ENCODE peak calls at places on chromosomes 12 and 14, in eight cellular contexts. K, Q, B, Y, P, J, W and U are unnamed samples.
A peak's percentile ranks its signal among the peaks of the same experiment; 100 is the strongest.

GRCh38 chr12:19402743-19403400 is 36.4 kb upstream of the AEBP2 start:
- DNase-seq in J (peak; percentile 78), B (peak; percentile 29), Q (no peak), Y (no peak), W (peak; percentile 28), P (no peak), K (no peak), U (no peak)

GRCh38 chr14:59464651-59465569 is at the start of gene GPR135:
- DNase-seq in Y (no peak), Q (peak; percentile 86), B (no peak), J (peak; percentile 24), K (peak; percentile 79), P (peak; percentile 88), W (peak; percentile 67), U (peak; percentile 40)

GRCh38 chr12:19220861-19221466 is 91.4 kb downstream of the PLEKHA5 start:
- DNase-seq in B (no peak), Q (no peak), P (no peak), J (no peak), Y (no peak), W (no peak), K (no peak), U (no peak)

GRCh38 chr12:117818400-117818799 is 150.4 kb downstream of the KSR2 start:
- DNase-seq in B (no peak), Y (no peak), Q (no peak), W (no peak), J (no peak), K (no peak), P (no peak), U (no peak)

GRCh38 chr12:89893972-89894706 is 185.5 kb upstream of the ATP2B1 start:
- DNase-seq in K (no peak), P (no peak), Y (no peak), B (peak; percentile 46), J (no peak), W (no peak), Q (no peak), U (no peak)

GRCh38 chr14:60722836-60723217 is 1.3 kb downstream of the SIX4 start:
- DNase-seq in K (no peak), B (peak; percentile 7), J (no peak), Y (no peak), Q (no peak), P (no peak), W (no peak), U (no peak)

GRCh38 chr12:52390739-52391617 is 5.5 kb upstream of the KRT84 start:
- DNase-seq in B (peak; percentile 58), K (no peak), P (peak; percentile 56), J (peak; percentile 10), Q (peak; percentile 44), Y (no peak), W (no peak), U (no peak)

GRCh38 chr14:69673578-69674305 is 62.3 kb downstream of the SUSD6 start:
- DNase-seq in W (no peak), B (no peak), P (no peak), J (no peak), Q (no peak), Y (no peak), K (no peak), U (no peak)

GRCh38 chr12:130075497-130076076 is 86.7 kb upstream of the FZD10 start:
- DNase-seq in Y (no peak), W (no peak), P (no peak), Q (no peak), J (no peak), K (no peak), B (no peak), U (no peak)

GRCh38 chr12:25970082-25970481 is 11.6 kb downstream of the RASSF8 start:
- DNase-seq in W (no peak), K (no peak), B (no peak), Y (no peak), Q (no peak), P (no peak), J (no peak), U (no peak)

GRCh38 chr14:89621009-89621421 is 204.0 kb upstream of the FOXN3 start:
- DNase-seq in W (no peak), P (no peak), K (no peak), Q (no peak), B (no peak), Y (no peak), J (no peak), U (no peak)

GRCh38 chr12:19191089-19191488 is 61.6 kb downstream of the PLEKHA5 start:
- DNase-seq in J (no peak), Q (no peak), W (no peak), P (no peak), Y (no peak), B (no peak), K (no peak), U (no peak)

GRCh38 chr12:41684997-41685396 is 459.7 kb downstream of the GXYLT1 start:
- DNase-seq in Y (no peak), K (no peak), Q (no peak), J (no peak), W (no peak), P (no peak), B (peak; percentile 20), U (peak; percentile 10)

GRCh38 chr12:24679135-24679534 is 269.8 kb downstream of the BCAT1 start:
- DNase-seq in P (no peak), B (no peak), Q (no peak), W (no peak), K (no peak), J (peak; percentile 16), Y (no peak), U (no peak)

GRCh38 chr12:104578453-104578852 is 121.7 kb downstream of the CHST11 start:
- DNase-seq in J (no peak), P (no peak), B (peak; percentile 63), Y (no peak), K (no peak), Q (no peak), W (no peak), U (no peak)

DNA sequence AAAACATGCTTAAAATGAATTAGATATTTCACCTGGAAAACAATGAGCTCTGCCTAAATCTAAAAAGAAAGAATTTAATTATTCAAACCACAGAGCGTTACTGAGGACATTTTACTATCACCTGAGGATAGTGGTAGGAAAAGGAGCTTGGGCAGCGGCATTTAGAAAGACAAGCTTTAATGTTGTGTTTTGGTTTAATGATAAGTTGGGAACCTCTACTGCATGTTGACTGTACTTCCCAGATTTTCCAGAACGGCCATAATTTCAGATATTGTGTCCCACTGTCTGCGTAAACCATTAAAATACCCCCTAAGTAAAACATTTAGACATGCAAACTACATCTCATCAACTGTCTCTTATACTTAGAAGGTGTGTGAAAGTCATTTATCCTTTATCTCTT is 55.4 kb downstream of the CPM start:
- DNase-seq in P (no peak), K (no peak), Y (no peak), W (no peak), Q (no peak), B (no peak), J (no peak), U (no peak)
- TF ChIP-seq EP300 in P (no peak), K (no peak), Y (no peak), W (no peak), Q (no peak), B (no peak), J (no peak), U (no peak)

GRCh38 chr12:107912421-107913004 is 138.0 kb downstream of the ASCL4 start:
- DNase-seq in P (peak; percentile 65), Y (no peak), W (peak; percentile 40), B (peak; percentile 73), Q (peak; percentile 69), K (no peak), J (no peak), U (peak; percentile 18)
- TF ChIP-seq EP300 in P (no peak), Y (no peak), W (no peak), B (no peak), Q (no peak), K (no peak), J (no peak), U (no peak)

GRCh38 chr12:62130400-62130799 is 129.8 kb upstream of the USP15 start:
- DNase-seq in B (no peak), J (no peak), Y (no peak), W (no peak), P (no peak), Q (no peak), K (no peak), U (no peak)

GRCh38 chr12:62133440-62133839 is 126.8 kb upstream of the USP15 start:
- DNase-seq in B (no peak), W (no peak), Q (no peak), Y (no peak), P (no peak), J (no peak), K (no peak), U (no peak)

GRCh38 chr12:62138527-62138926 is 121.7 kb upstream of the USP15 start:
- DNase-seq in J (no peak), W (no peak), Y (no peak), B (no peak), K (no peak), Q (no peak), P (no peak), U (no peak)

GRCh38 chr12:62131153-62131552 is 129.1 kb upstream of the USP15 start:
- DNase-seq in Y (no peak), Q (no peak), W (no peak), P (no peak), B (no peak), K (no peak), J (no peak), U (no peak)

GRCh38 chr12:62135553-62136200 is 124.5 kb upstream of the USP15 start:
- DNase-seq in B (no peak), Q (no peak), K (no peak), P (no peak), J (no peak), W (no peak), Y (no peak), U (no peak)
- TF ChIP-seq EP300 in B (no peak), Q (no peak), K (no peak), P (no peak), J (no peak), W (no peak), Y (no peak), U (no peak)

GRCh38 chr12:54526800-54527630 is 22.4 kb upstream of the PDE1B start:
- DNase-seq in W (peak; percentile 39), Q (no peak), J (peak; percentile 23), B (peak; percentile 43), P (no peak), K (peak; percentile 31), Y (peak; percentile 78), U (no peak)

GRCh38 chr12:54525383-54525782 is 24.0 kb upstream of the PDE1B start:
- DNase-seq in Q (no peak), Y (no peak), P (no peak), W (no peak), K (no peak), B (no peak), J (no peak), U (no peak)

GRCh38 chr12:54521291-54522062 is 23.9 kb downstream of the NCKAP1L start:
- DNase-seq in W (no peak), J (no peak), P (no peak), Y (no peak), K (no peak), B (no peak), Q (no peak), U (no peak)

GRCh38 chr12:54523637-54524036 is 25.8 kb upstream of the PDE1B start:
- DNase-seq in B (no peak), Y (no peak), P (no peak), Q (no peak), K (no peak), J (no peak), W (no peak), U (no peak)

DNA sequence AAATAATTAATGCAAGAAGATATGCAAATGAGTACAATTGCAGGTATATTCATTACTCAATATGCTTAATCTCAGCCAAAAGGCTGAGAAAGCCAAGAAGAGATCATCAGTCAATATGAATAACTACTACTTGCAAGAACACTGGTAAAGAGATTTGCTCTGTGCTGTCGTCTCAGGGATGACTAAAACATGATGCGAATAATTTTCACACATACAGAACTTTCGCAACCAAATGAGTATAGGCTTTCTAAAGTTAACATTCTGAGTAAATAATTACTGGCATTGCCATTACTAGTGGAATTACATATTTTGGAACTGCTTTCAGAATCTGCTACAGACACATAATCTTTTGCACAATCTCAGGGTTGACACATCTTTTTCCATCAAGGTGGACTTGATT is 24.7 kb downstream of the NCKAP1L start:
- DNase-seq in W (no peak), Y (no peak), K (no peak), Q (no peak), B (no peak), P (no peak), J (no peak), U (no peak)
- TF ChIP-seq EP300 in W (no peak), Y (no peak), K (no peak), Q (no peak), B (no peak), P (no peak), J (no peak), U (no peak)